ENCODE peak calls at places on chromosomes 13 and 19, in eight cellular contexts. I, O, Z, B, H, J, A and Y are unnamed samples.

GRCh38 chr19:30522359-30522758 is 150.2 kb downstream of the ZNF536 start:
- DNase-seq in H (no peak), B (no peak), I (no peak), O (no peak), J (no peak), A (no peak), Z (no peak), Y (no peak)

GRCh38 chr19:58154287-58154678 is 3.7 kb upstream of the ZNF329 start:
- DNase-seq in A (peak; percentile 61), B (peak; percentile 53), J (no peak), I (no peak), H (no peak), O (no peak), Z (peak; percentile 29), Y (peak; percentile 16)

GRCh38 chr13:66835040-66835628 is 395.0 kb downstream of the PCDH9 start:
- DNase-seq in O (no peak), Z (no peak), I (no peak), H (no peak), A (peak; percentile 39), B (peak; percentile 60), J (peak; percentile 51), Y (peak; percentile 75)

GRCh38 chr13:42660367-42660965 is 86.5 kb downstream of the TNFSF11 start:
- DNase-seq in A (peak; percentile 3), J (no peak), O (no peak), B (no peak), I (no peak), Z (peak; percentile 6), H (no peak), Y (no peak)

GRCh38 chr13:21674271-21675009 is 3.6 kb downstream of the FGF9 start:
- DNase-seq in A (no peak), H (no peak), B (peak; percentile 66), Z (no peak), O (no peak), I (no peak), J (peak; percentile 49), Y (no peak)

GRCh38 chr19:14409157-14410053 is 9.7 kb downstream of the DDX39A start:
- DNase-seq in I (peak; percentile 62), A (no peak), H (peak; percentile 63), O (no peak), J (no peak), B (no peak), Z (no peak), Y (no peak)

GRCh38 chr13:25881946-25882574 is 169.8 kb downstream of the SHISA2 start:
- DNase-seq in I (no peak), O (no peak), B (no peak), Z (no peak), A (peak; percentile 90), H (no peak), J (no peak), Y (no peak)

GRCh38 chr13:76552373-76552772 is 333.8 kb downstream of the KCTD12 start:
- DNase-seq in J (no peak), Z (no peak), I (no peak), O (no peak), H (no peak), B (no peak), A (no peak), Y (no peak)

GRCh38 chr13:106112191-106112590 is 423.3 kb downstream of the EFNB2 start:
- DNase-seq in J (no peak), A (no peak), B (no peak), O (no peak), H (no peak), Z (no peak), I (no peak), Y (no peak)

GRCh38 chr13:51970251-51970793 is 40.9 kb downstream of the ATP7B start:
- DNase-seq in O (no peak), A (no peak), I (no peak), H (no peak), B (no peak), Z (no peak), J (no peak), Y (no peak)

GRCh38 chr19:29625316-29625715 is 19.2 kb downstream of the POP4 start:
- DNase-seq in B (no peak), O (no peak), J (no peak), A (no peak), I (no peak), H (no peak), Z (no peak), Y (no peak)

GRCh38 chr19:42312370-42312769 is 739 bp upstream of the TMEM145 start:
- DNase-seq in B (no peak), I (no peak), J (no peak), H (no peak), O (no peak), A (no peak), Z (no peak), Y (no peak)

GRCh38 chr19:42313096-42313839 is at the start of gene TMEM145:
- DNase-seq in H (peak; percentile 54), B (peak; percentile 84), O (no peak), Z (peak; percentile 24), J (no peak), I (peak; percentile 44), A (peak; percentile 59), Y (peak; percentile 18)

GRCh38 chr19:42311612-42312160 is 1.4 kb upstream of the TMEM145 start:
- DNase-seq in H (no peak), O (no peak), B (no peak), I (no peak), Z (no peak), A (no peak), J (no peak), Y (no peak)

GRCh38 chr19:42315024-42315423 is 1.9 kb downstream of the TMEM145 start:
- DNase-seq in B (no peak), J (no peak), H (no peak), Z (no peak), O (no peak), A (no peak), I (no peak), Y (no peak)

DNA sequence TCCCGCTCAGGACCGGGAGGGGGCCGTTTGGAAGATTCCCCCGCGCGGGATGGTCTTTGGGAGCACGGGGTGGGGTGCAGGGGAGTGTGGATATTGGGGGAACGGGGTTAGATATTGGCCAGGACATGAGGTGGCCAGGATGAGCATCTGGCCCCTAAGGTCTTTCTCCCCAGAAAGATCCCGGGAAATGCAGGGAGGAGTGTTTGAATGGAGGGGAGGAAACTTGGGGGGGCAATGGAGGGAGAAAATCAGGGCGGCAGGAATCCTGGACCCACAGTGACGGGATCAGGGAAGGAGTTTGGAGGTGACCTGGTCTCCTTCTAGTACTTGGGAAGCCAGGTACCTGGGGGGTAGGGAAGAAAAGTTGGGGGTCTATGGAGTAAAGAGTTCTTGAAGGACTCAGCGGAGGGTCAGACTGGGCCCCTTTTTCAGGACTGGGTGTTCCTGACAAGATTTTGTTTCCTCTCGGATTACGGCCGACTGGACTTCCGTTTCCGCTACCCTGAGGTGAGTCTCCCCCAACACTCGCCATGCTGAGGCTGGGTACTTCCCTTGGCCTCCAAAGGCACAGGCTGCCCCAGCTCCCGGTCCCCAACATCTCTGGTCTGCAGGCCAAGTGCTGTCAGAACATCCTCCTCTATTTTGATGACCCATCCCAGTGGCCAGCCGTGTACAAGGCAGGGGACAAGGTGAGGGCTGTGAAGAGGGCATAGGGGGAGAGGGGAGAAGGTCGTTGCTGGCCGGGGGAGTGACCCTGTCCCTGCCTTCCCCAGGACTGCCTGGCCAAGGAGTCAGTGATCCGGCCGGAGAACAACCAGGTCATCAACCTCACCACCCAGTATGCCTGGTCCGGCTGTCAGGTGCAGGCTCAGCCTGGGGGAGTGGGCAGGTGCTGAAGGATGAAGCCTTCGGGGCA is 989 bp downstream of the TMEM145 start:
- DNase-seq in B (no peak), H (no peak), O (no peak), Z (no peak), J (no peak), I (no peak), A (no peak), Y (no peak)
- H3K27ac ChIP-seq in B (no peak overlapping the region), H (no peak overlapping the region), O (no peak overlapping the region), Z (no peak overlapping the region), J (no peak overlapping the region), I (no peak overlapping the region), A (no peak overlapping the region), Y (peak overlapping the region; percentile 60)

DNA sequence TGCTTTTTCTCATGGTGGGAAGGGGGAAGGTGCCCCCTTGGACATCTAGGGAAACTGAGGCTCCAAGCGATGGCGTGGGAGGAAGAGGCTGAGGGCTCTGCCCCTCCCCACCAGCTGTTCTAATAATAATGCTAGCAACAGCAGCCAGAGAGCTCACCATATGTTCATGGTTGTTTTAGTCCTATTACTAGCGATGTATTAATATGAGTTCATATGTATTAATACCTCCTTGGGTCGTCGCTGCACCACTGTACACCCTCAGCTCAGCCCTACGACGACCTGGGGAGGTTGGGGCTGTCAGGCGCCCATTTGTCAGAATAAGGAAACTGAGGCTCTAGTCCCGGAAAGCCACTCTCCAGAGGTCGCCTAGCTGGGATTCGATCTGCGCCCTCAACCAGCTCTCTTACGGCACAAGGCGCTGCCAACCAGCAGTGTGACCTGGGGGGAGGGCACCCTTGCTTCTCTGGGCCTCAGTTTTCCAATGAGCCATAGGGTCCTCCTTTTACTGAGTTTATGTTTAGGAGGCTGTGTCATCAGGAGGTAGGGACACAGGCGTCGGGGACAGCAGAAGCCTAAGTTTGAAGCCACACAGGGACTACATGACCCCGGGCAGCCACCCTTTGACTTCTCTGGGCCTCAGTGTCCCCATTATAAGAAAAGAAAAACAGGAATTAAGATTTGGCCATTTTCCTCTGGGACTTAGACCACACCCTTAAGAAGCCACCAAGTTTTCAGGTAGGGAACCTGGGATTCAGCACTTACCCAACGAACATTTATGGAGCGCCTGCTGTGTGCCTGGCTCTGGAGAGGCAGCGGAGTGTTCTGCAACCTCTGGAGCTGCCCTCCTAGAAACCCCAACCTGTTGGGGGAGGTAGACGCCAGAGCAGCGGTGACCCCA is 664 bp downstream of the MAST3 start:
- DNase-seq in A (no peak), H (no peak), B (no peak), I (no peak), O (no peak), J (no peak), Z (no peak), Y (no peak)
- H3K27ac ChIP-seq in A (no peak overlapping the region), H (peak overlapping the region; percentile 68), B (no peak overlapping the region), I (peak overlapping the region; percentile 26), O (peak overlapping the region; percentile 47), J (peak overlapping the region; percentile 59), Z (no peak overlapping the region), Y (peak overlapping the region; percentile 90)

GRCh38 chr13:39414339-39414738 is 188.7 kb downstream of the LHFPL6 start:
- DNase-seq in A (no peak), J (no peak), B (no peak), H (no peak), Z (no peak), O (no peak), I (no peak), Y (no peak)
- H3K27ac ChIP-seq in A (no peak overlapping the region), J (peak overlapping the region; percentile 68), B (no peak overlapping the region), H (no peak overlapping the region), Z (no peak overlapping the region), O (peak overlapping the region; percentile 57), I (no peak overlapping the region), Y (peak overlapping the region; percentile 63)

GRCh38 chr19:5131866-5132561 is 163.1 kb downstream of the KDM4B start:
- DNase-seq in O (no peak), I (peak; percentile 80), H (no peak), Z (peak; percentile 11), B (no peak), J (no peak), A (peak; percentile 19), Y (no peak)

GRCh38 chr19:5136060-5136855 is 167.3 kb downstream of the KDM4B start:
- DNase-seq in A (no peak), O (no peak), B (no peak), I (no peak), Z (no peak), H (no peak), J (no peak), Y (no peak)

GRCh38 chr19:5132698-5133651 is 164.1 kb downstream of the KDM4B start:
- DNase-seq in I (no peak), O (no peak), Z (no peak), J (no peak), A (no peak), B (no peak), H (no peak), Y (no peak)

GRCh38 chr19:5134683-5135082 is 165.8 kb downstream of the KDM4B start:
- DNase-seq in O (no peak), J (no peak), B (no peak), H (no peak), Z (no peak), A (no peak), I (no peak), Y (no peak)

GRCh38 chr19:5133986-5134595 is 165.2 kb downstream of the KDM4B start:
- DNase-seq in I (no peak), Z (no peak), A (no peak), H (no peak), O (no peak), J (no peak), B (no peak), Y (no peak)
- H3K27ac ChIP-seq in I (no peak overlapping the region), Z (no peak overlapping the region), A (no peak overlapping the region), H (no peak overlapping the region), O (no peak overlapping the region), J (no peak overlapping the region), B (peak overlapping the region; percentile 99), Y (no peak overlapping the region)